ENCODE peak calls at places on chromosomes 7 and 10, in ten cellular contexts. I is hypothalamus; V is aorta; A is activated CD4-positive, alpha-beta T cell treated with anti-CD3 and anti-CD28 coated beads, Interleukin-2, amount 50 U/mL, for 1 hour; F is astrocyte of the hippocampus; R is tibial nerve; P is fibroblast of gingiva; Y is stimulated activated CD4-positive, alpha-beta T cell treated with anti-CD3 and anti-CD28 coated beads, Interleukin-4, amount 100 ng/mL, for 24 hours; E is activated naive CD8-positive, alpha-beta T cell treated with anti-CD3 and anti-CD28 coated beads, Interleukin-2, amount 50 U/mL, for 24 hours; O is HuH-7. G is an unnamed sample.

GRCh38 chr10:101897633-101898032 is 54.0 kb upstream of the KCNIP2 start:
- DNase-seq in I (no peak), V (no peak), A (no peak), F (peak; percentile 66), R (no peak), P (no peak), Y (no peak), E (no peak), O (no peak), G (no peak)

GRCh38 chr7:155721056-155721455 is 76.6 kb downstream of the RBM33 start:
- DNase-seq in I (no peak), V (no peak), A (no peak), F (no peak), R (no peak), P (no peak), Y (no peak), E (no peak), O (no peak), G (no peak)

GRCh38 chr10:4515711-4516110 is 310.3 kb upstream of the AKR1E2 start:
- DNase-seq in I (no peak), V (no peak), A (no peak), F (no peak), R (no peak), P (no peak), Y (no peak), E (no peak), O (no peak), G (no peak)

GRCh38 chr10:128210215-128211063 is 84.2 kb upstream of the MKI67 start:
- DNase-seq in I (peak; percentile 8), V (peak; percentile 71), A (peak; percentile 68), F (peak; percentile 70), R (peak; percentile 29), P (peak; percentile 25), Y (peak; percentile 73), E (peak; percentile 82), O (peak; percentile 78), G (peak; percentile 69)

GRCh38 chr10:22611425-22612111 is 102.8 kb downstream of the PIP4K2A start:
- DNase-seq in I (no peak), V (no peak), A (peak; percentile 56), F (no peak), R (no peak), P (no peak), Y (peak; percentile 74), E (no peak), O (no peak), G (peak; percentile 55)

GRCh38 chr10:25867321-25867720 is 66.7 kb upstream of the MYO3A start:
- DNase-seq in I (no peak), V (no peak), A (no peak), F (peak; percentile 12), R (no peak), P (no peak), Y (no peak), E (no peak), O (no peak), G (no peak)

GRCh38 chr7:139321071-139321745 is 19.9 kb upstream of the FMC1 start:
- DNase-seq in I (no peak), V (no peak), A (no peak), F (no peak), R (no peak), P (peak; percentile 25), Y (no peak), E (no peak), O (peak; percentile 36), G (no peak)

GRCh38 chr7:12571691-12572090 is 1.2 kb downstream of the SCIN start:
- DNase-seq in I (no peak), V (no peak), A (no peak), F (no peak), R (no peak), P (no peak), Y (no peak), E (no peak), O (no peak), G (no peak)

GRCh38 chr10:97766996-97767924 is 4.5 kb downstream of the SFRP5 start:
- DNase-seq in I (no peak), V (no peak), A (no peak), F (no peak), R (no peak), P (no peak), Y (no peak), E (no peak), O (no peak), G (no peak)

GRCh38 chr10:14500172-14500765 is 169.5 kb upstream of the FRMD4A start:
- DNase-seq in I (no peak), V (no peak), A (no peak), F (no peak), R (no peak), P (no peak), Y (no peak), E (no peak), O (peak; percentile 23), G (no peak)

GRCh38 chr7:125126376-125126775 is 196.8 kb upstream of the POT1 start:
- DNase-seq in I (no peak), V (no peak), A (no peak), F (peak; percentile 66), R (no peak), P (no peak), Y (no peak), E (no peak), O (no peak), G (no peak)

GRCh38 chr10:22086730-22087364 is 83.3 kb upstream of the DNAJC1 start:
- DNase-seq in I (no peak), V (peak; percentile 63), A (no peak), F (peak; percentile 85), R (peak; percentile 92), P (peak; percentile 88), Y (no peak), E (no peak), O (peak; percentile 72), G (no peak)

GRCh38 chr10:98172495-98172894 is 38.0 kb downstream of the R3HCC1L start:
- DNase-seq in I (no peak), V (no peak), A (no peak), F (peak; percentile 50), R (no peak), P (no peak), Y (no peak), E (no peak), O (no peak), G (no peak)

GRCh38 chr10:48620719-48621118 is 15.8 kb upstream of the ARHGAP22 start:
- DNase-seq in I (no peak), V (no peak), A (no peak), F (no peak), R (no peak), P (no peak), Y (no peak), E (no peak), O (no peak), G (no peak)

GRCh38 chr7:121337398-121337797 is 8.6 kb downstream of the WNT16 start:
- DNase-seq in I (no peak), V (no peak), A (no peak), F (peak; percentile 26), R (no peak), P (peak; percentile 33), Y (no peak), E (no peak), O (no peak), G (no peak)

GRCh38 chr7:36227223-36227622 is 74.2 kb downstream of the EEPD1 start:
- DNase-seq in I (no peak), V (peak; percentile 66), A (no peak), F (peak; percentile 70), R (peak; percentile 57), P (peak; percentile 85), Y (no peak), E (no peak), O (no peak), G (no peak)

GRCh38 chr7:27684491-27684890 is 21.8 kb upstream of the HIBADH start:
- DNase-seq in I (no peak), V (no peak), A (no peak), F (no peak), R (no peak), P (no peak), Y (no peak), E (no peak), O (no peak), G (no peak)

GRCh38 chr10:88657901-88658300 is 6.3 kb upstream of the LIPF start:
- DNase-seq in I (no peak), V (no peak), A (no peak), F (peak; percentile 8), R (no peak), P (no peak), Y (no peak), E (no peak), O (no peak), G (no peak)

GRCh38 chr7:27300401-27300800 is 57.8 kb downstream of the EVX1 start:
- DNase-seq in I (no peak), V (no peak), A (no peak), F (no peak), R (no peak), P (no peak), Y (no peak), E (no peak), O (no peak), G (no peak)

GRCh38 chr10:32893431-32893830 is 64.6 kb downstream of the ITGB1 start:
- DNase-seq in I (no peak), V (no peak), A (no peak), F (no peak), R (no peak), P (no peak), Y (no peak), E (no peak), O (no peak), G (no peak)

GRCh38 chr10:125756196-125756595 is 19.4 kb downstream of the MMP21 start:
- DNase-seq in I (no peak), V (no peak), A (no peak), F (no peak), R (no peak), P (no peak), Y (no peak), E (no peak), O (no peak), G (no peak)

GRCh38 chr7:27167170-27167505 is 1.8 kb upstream of the HOXA9 start:
- DNase-seq in I (no peak), V (peak; percentile 47), A (no peak), F (no peak), R (no peak), P (no peak), Y (no peak), E (no peak), O (no peak), G (no peak)